ENCODE peak calls at places on chromosomes 1 and 21, in four cellular contexts. A is H9, L is mesendoderm, Q is H1. N is an unnamed sample.

GRCh38 chr21:35427320-35428040 is 378.4 kb upstream of the RUNX1 start:
- DNase-seq in A (no peak), L (peak; percentile 90), Q (no peak), N (no peak)

GRCh38 chr1:29649375-29650040 is 413.2 kb downstream of the PTPRU start:
- DNase-seq in A (peak; percentile 23), L (peak; percentile 3), Q (no peak), N (no peak)

GRCh38 chr1:119673171-119673940 is 25.3 kb upstream of the ZNF697 start:
- DNase-seq in A (no peak), L (peak; percentile 56), Q (no peak), N (peak; percentile 47)

GRCh38 chr21:28615276-28615675 is 377.4 kb downstream of the LTN1 start:
- DNase-seq in A (no peak), L (peak; percentile 37), Q (no peak), N (peak; percentile 7)

GRCh38 chr1:241717975-241718374 is 65.9 kb downstream of the WDR64 start:
- DNase-seq in A (no peak), L (no peak), Q (no peak), N (no peak)

GRCh38 chr1:101112051-101112770 is 86.6 kb upstream of the DPH5 start:
- DNase-seq in A (no peak), L (no peak), Q (no peak), N (no peak)

GRCh38 chr1:33186936-33187335 is 5.1 kb upstream of the TRIM62 start:
- DNase-seq in A (no peak), L (no peak), Q (no peak), N (no peak)

GRCh38 chr1:3956527-3957170 is 56.6 kb upstream of the C1orf174 start:
- DNase-seq in A (no peak), L (no peak), Q (no peak), N (no peak)

GRCh38 chr21:31744162-31744800 is 12.4 kb upstream of the SCAF4 start:
- DNase-seq in A (no peak), L (no peak), Q (no peak), N (no peak)

GRCh38 chr1:199808110-199808870 is 219.2 kb upstream of the NR5A2 start:
- DNase-seq in A (no peak), L (no peak), Q (no peak), N (peak; percentile 78)

GRCh38 chr1:159229896-159230295 is 25.2 kb downstream of the ACKR1 start:
- DNase-seq in A (no peak), L (peak; percentile 86), Q (no peak), N (no peak)

GRCh38 chr21:34305605-34306235 is 58.1 kb upstream of the KCNE2 start:
- DNase-seq in A (no peak), L (no peak), Q (no peak), N (peak; percentile 88)

GRCh38 chr1:24702511-24703293 is 42.5 kb upstream of the CLIC4 start:
- DNase-seq in A (peak; percentile 65), L (no peak), Q (no peak), N (peak; percentile 98)

GRCh38 chr1:183070234-183070922 is 47.2 kb downstream of the LAMC1 start:
- DNase-seq in A (no peak), L (no peak), Q (no peak), N (no peak)

GRCh38 chr1:183061194-183061593 is 38.0 kb downstream of the LAMC1 start:
- DNase-seq in A (no peak), L (no peak), Q (no peak), N (no peak)

GRCh38 chr1:183063349-183063748 is 40.1 kb downstream of the LAMC1 start:
- DNase-seq in A (no peak), L (no peak), Q (no peak), N (no peak)

GRCh38 chr1:183069562-183070216 is 46.5 kb downstream of the LAMC1 start:
- DNase-seq in A (no peak), L (no peak), Q (no peak), N (no peak)

GRCh38 chr1:183065168-183065670 is 42.0 kb downstream of the LAMC1 start:
- DNase-seq in A (no peak), L (no peak), Q (no peak), N (no peak)
- H3K79me2 ChIP-seq in A (peaks cover 2% of the 10 kb centered on the region), L (peaks cover 6% of the 10 kb centered on the region), Q (peaks cover 34% of the 10 kb centered on the region), N (no peaks in the 10 kb centered on the region)

GRCh38 chr21:42725416-42725930 is 72.1 kb downstream of the PDE9A start:
- DNase-seq in A (no peak), L (no peak), Q (no peak), N (no peak)
- H4K8ac ChIP-seq in A (no peak overlapping the region), L (no peak overlapping the region), Q (no peak overlapping the region), N (no peak overlapping the region)

DNA sequence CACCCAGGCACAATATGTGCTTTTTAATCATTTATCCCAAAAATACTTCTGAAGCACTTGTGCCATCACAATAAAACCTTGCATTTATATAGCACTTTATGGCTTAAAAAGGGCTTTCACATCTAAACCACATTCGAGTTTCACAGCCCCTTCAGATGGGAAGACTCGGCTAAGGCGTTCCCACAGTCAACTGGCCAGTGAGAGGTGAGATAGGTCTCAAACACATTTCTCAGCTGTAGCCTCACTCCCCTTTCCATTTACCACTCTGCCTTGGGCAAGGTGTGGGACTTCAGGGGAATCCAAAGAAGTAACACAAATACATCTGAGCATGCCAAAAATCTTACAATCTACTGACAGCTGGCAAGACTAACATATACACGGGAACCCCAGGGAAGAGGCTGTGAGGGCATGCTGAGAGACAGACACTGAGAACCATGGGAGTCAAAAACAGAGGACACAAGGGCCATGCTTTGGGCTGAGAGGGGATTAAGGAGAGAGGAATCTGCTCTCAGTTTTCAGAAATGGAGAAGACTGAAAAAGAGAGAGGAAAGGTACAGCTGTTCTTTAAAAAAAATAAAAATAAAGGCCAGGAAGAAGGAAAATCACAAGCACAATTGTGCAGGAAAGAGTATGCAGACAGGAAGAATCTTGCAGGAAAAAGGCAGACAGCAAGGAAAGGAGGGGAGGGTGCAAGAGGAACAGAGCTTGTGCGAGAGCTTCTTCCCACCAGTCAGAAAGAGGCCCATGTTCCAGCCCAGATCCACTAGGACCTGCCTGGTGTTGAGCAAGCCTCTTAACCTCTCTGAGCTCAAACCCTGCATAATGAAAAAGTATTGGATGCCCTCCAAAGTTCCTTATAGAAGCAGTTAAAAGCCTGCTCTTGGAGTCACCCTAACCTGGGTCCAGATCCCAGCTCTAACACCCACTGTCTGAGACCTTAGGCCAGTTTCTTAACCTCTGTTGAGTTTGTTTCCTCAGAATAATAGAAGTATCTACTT is 73.5 kb downstream of the JAK1 start:
- DNase-seq in A (no peak), L (no peak), Q (no peak), N (no peak)
- H3K9ac ChIP-seq in A (no peak overlapping the region), L (no peak overlapping the region), Q (no peak overlapping the region), N (no peak overlapping the region)

GRCh38 chr1:15179485-15179883 is 25.9 kb downstream of the TMEM51 start:
- DNase-seq in A (no peak), L (no peak), Q (no peak), N (no peak)
- H3K79me2 ChIP-seq in A (no peaks in the 10 kb centered on the region), L (no peaks in the 10 kb centered on the region), Q (peaks cover 2% of the 10 kb centered on the region), N (no peaks in the 10 kb centered on the region)

GRCh38 chr1:109388884-109389637 is 8.7 kb downstream of the SORT1 start:
- DNase-seq in A (no peak), L (no peak), Q (no peak), N (no peak)

GRCh38 chr1:109391626-109392025 is 6.1 kb downstream of the SORT1 start:
- DNase-seq in A (no peak), L (no peak), Q (no peak), N (no peak)

GRCh38 chr1:109391161-109391556 is 6.6 kb downstream of the SORT1 start:
- DNase-seq in A (no peak), L (no peak), Q (no peak), N (no peak)

GRCh38 chr1:109388208-109388711 is 9.5 kb downstream of the SORT1 start:
- DNase-seq in A (no peak), L (no peak), Q (no peak), N (no peak)

GRCh38 chr1:109389638-109390341 is 7.9 kb downstream of the SORT1 start:
- DNase-seq in A (no peak), L (no peak), Q (no peak), N (no peak)
- H4K8ac ChIP-seq in A (no peak overlapping the region), L (no peak overlapping the region), Q (no peak overlapping the region), N (no peak overlapping the region)